ENCODE peak calls at places on chromosomes 5 and 9, in five cellular contexts. V is transverse colon, Q is fibroblast of pulmonary artery, A is coronary artery, E is prostate gland. R is an unnamed sample.

GRCh38 chr5:77641963-77642589 is 3.6 kb upstream of the OTP start:
- DNase-seq in E (no peak), V (no peak), A (no peak), Q (no peak), R (no peak)

GRCh38 chr5:75510836-75511434 is 494 bp downstream of the CERT1 start:
- DNase-seq in A (peak; percentile 83), Q (peak; percentile 28), V (peak; percentile 55), E (peak; percentile 32), R (peak; percentile 4)

GRCh38 chr5:103474671-103475070 is 87.9 kb downstream of the NUDT12 start:
- DNase-seq in A (no peak), V (no peak), Q (peak; percentile 31), E (no peak), R (no peak)

GRCh38 chr5:140363631-140364471 is 3.9 kb downstream of the SLC4A9 start:
- DNase-seq in V (no peak), Q (no peak), E (no peak), A (no peak), R (no peak)

GRCh38 chr9:70668751-70669150 is 254.3 kb upstream of the KLF9 start:
- DNase-seq in V (no peak), A (no peak), Q (peak; percentile 18), E (no peak), R (no peak)

GRCh38 chr9:12838546-12838945 is 63.7 kb downstream of the LURAP1L start:
- DNase-seq in V (no peak), A (no peak), Q (peak; percentile 62), E (no peak), R (no peak)

GRCh38 chr5:32935292-32935691 is 224.2 kb downstream of the NPR3 start:
- DNase-seq in E (no peak), Q (no peak), A (no peak), V (no peak), R (no peak)

GRCh38 chr5:38022621-38023020 is 182.8 kb upstream of the GDNF start:
- DNase-seq in E (no peak), A (no peak), Q (no peak), V (no peak), R (no peak)

GRCh38 chr5:177070536-177071191 is 16.1 kb upstream of the FGFR4 start:
- DNase-seq in V (no peak), A (no peak), E (no peak), Q (no peak), R (no peak)

GRCh38 chr5:141208478-141208877 is at the start of gene PCDHB12:
- DNase-seq in Q (peak; percentile 7), V (no peak), E (no peak), A (no peak), R (no peak)

GRCh38 chr9:32955655-32956478 is 45.6 kb downstream of the APTX start:
- DNase-seq in Q (no peak), V (no peak), E (no peak), A (no peak), R (no peak)

GRCh38 chr5:29758986-29759421 is 1434.5 kb upstream of the CDH6 start:
- DNase-seq in E (no peak), V (no peak), Q (no peak), A (no peak), R (no peak)

GRCh38 chr5:178143901-178144300 is 9.8 kb downstream of the NHP2 start:
- DNase-seq in A (no peak), E (no peak), Q (peak; percentile 43), V (peak; percentile 28), R (peak; percentile 37)

GRCh38 chr5:144284931-144285330 is 114.3 kb downstream of the KCTD16 start:
- DNase-seq in V (no peak), Q (peak; percentile 40), E (no peak), A (no peak), R (no peak)

GRCh38 chr5:38536968-38537367 is 19.5 kb downstream of the LIFR start:
- DNase-seq in A (no peak), E (no peak), V (no peak), Q (no peak), R (no peak)

GRCh38 chr9:84937086-84937670 is 267.6 kb downstream of the NTRK2 start:
- DNase-seq in A (no peak), V (no peak), E (no peak), Q (no peak), R (no peak)

GRCh38 chr5:66494437-66494836 is 101.8 kb upstream of the MAST4 start:
- DNase-seq in A (no peak), Q (no peak), E (no peak), V (no peak), R (no peak)

GRCh38 chr5:95861221-95861857 is 38.8 kb upstream of the GLRX start:
- DNase-seq in V (peak; percentile 53), E (peak; percentile 68), Q (peak; percentile 99), A (peak; percentile 90), R (peak; percentile 98)

GRCh38 chr5:118791986-118792734 is 196.2 kb downstream of the DTWD2 start:
- DNase-seq in V (no peak), Q (peak; percentile 81), E (peak; percentile 35), A (no peak), R (peak; percentile 36)

GRCh38 chr5:80837679-80838078 is 122.5 kb upstream of the RASGRF2 start:
- DNase-seq in A (no peak), E (no peak), Q (no peak), V (no peak), R (no peak)

GRCh38 chr9:135960328-135961276 is 571 bp downstream of the UBAC1 start:
- DNase-seq in E (no peak), V (peak; percentile 21), A (no peak), Q (no peak), R (no peak)

GRCh38 chr9:126733005-126733404 is 71.8 kb upstream of the ZBTB43 start:
- DNase-seq in V (no peak), A (no peak), Q (no peak), E (no peak), R (no peak)

GRCh38 chr5:10162468-10162867 is 87.2 kb downstream of the ATPSCKMT start:
- DNase-seq in E (no peak), Q (no peak), A (no peak), V (no peak), R (no peak)

GRCh38 chr5:171989276-171989675 is 17.2 kb downstream of the FBXW11 start:
- DNase-seq in A (no peak), E (no peak), Q (no peak), V (no peak), R (no peak)
- H3K4me3 ChIP-seq in A (no peak overlapping the region), E (no peak overlapping the region), Q (no peak overlapping the region), V (no peak overlapping the region), R (no peak overlapping the region)

GRCh38 chr5:88734191-88734640 is 148.8 kb downstream of the MEF2C start:
- DNase-seq in V (peak; percentile 36), A (no peak), E (no peak), Q (no peak), R (no peak)
- H3K4me3 ChIP-seq in V (no peak overlapping the region), A (peak overlapping the region; percentile 42), E (no peak overlapping the region), Q (no peak overlapping the region), R (no peak overlapping the region)

DNA sequence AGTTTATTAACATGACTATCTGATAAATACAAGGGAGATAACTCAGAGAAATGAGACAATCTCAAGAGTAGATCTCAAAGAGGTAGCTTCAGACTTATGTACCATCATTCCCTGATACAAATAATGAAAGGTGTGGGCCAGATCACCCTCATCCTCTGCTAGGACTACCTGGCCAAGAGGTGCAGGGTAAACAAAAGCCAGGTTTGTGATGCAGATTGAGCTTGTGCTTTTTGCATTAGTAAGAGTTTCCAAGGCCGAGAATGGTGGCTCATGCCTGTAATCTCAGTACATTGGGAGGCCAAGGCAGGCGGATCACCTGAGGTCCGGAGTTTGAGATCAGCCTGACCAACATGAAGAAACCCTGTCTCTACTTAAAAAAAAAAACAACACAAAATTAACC is 8.9 kb upstream of the SPIN1 start:
- DNase-seq in A (no peak), E (no peak), V (no peak), Q (no peak), R (no peak)
- H3K4me3 ChIP-seq in A (no peak overlapping the region), E (no peak overlapping the region), V (no peak overlapping the region), Q (no peak overlapping the region), R (no peak overlapping the region)

GRCh38 chr5:1933364-1934055 is 50.8 kb upstream of the IRX4 start:
- DNase-seq in A (no peak), Q (no peak), V (no peak), E (no peak), R (no peak)

GRCh38 chr5:1929108-1929991 is 46.6 kb upstream of the IRX4 start:
- DNase-seq in V (no peak), E (no peak), A (peak; percentile 17), Q (no peak), R (no peak)

GRCh38 chr5:1930880-1931589 is 48.3 kb upstream of the IRX4 start:
- DNase-seq in A (peak; percentile 74), V (no peak), Q (no peak), E (peak; percentile 21), R (no peak)

GRCh38 chr5:1930501-1930879 is 47.8 kb upstream of the IRX4 start:
- DNase-seq in Q (no peak), E (peak; percentile 15), V (no peak), A (no peak), R (no peak)

DNA sequence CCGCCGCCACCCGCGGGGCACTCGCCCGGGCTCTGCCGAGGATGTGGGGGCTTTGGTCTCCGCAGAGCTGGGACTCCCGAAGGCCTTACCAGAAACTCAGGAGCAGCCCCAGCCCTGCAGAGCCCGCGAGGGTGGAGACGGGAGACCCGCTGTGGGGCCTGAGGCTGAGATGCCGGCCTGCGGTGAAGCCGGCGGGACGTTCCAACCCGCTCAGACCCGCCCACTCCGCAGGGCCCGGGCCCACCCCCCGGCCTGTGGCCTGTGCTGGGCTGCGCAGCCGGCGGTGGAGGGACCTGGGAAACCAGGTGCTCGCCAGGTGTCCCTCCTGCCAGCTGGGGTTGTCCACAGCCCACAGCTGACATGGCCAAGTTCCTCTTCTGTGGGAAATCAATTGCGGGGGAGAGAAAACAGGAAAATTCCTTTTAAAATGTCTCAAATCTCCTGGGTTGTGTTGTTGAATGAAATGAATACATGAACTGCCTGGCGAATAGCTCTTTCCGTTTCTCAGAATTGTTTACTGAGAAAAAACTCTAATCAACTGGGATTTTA is 48.9 kb upstream of the IRX4 start:
- DNase-seq in E (peak; percentile 68), Q (no peak), V (peak; percentile 21), A (peak; percentile 70), R (no peak)
- H3K4me3 ChIP-seq in E (peak overlapping the region; percentile 41), Q (no peak overlapping the region), V (peak overlapping the region; percentile 19), A (peak overlapping the region; percentile 72), R (no peak overlapping the region)

GRCh38 chr9:106467847-106468163 is 395.2 kb upstream of the ZNF462 start:
- DNase-seq in V (no peak), Q (no peak), E (no peak), A (no peak), R (no peak)
- H3K4me3 ChIP-seq in V (no peak overlapping the region), Q (no peak overlapping the region), E (no peak overlapping the region), A (no peak overlapping the region), R (no peak overlapping the region)

GRCh38 chr5:25963251-25964008 is 1075.0 kb downstream of the CDH9 start:
- DNase-seq in Q (no peak), V (no peak), E (no peak), A (no peak), R (no peak)
- H3K4me3 ChIP-seq in Q (no peak overlapping the region), V (no peak overlapping the region), E (no peak overlapping the region), A (no peak overlapping the region), R (no peak overlapping the region)

R was measured in skeletal muscle cell.